ENCODE peak calls at places on chromosome 11, in nine cellular contexts. Q is sigmoid colon, J is GM12878, T is A549, B is K562, I is SK-N-SH, H is suprapubic skin, V is stomach, X is upper lobe of left lung. A is an unnamed sample.

GRCh38 chr11:3156661-3157311 is 8.3 kb downstream of the OSBPL5 start:
- DNase-seq in Q (peak; percentile 65), J (no peak), T (no peak), B (no peak), I (no peak), H (no peak), V (no peak), X (peak; percentile 65), A (no peak)

GRCh38 chr11:3616721-3617460 is 24.9 kb downstream of the ART5 start:
- DNase-seq in Q (peak; percentile 37), J (no peak), T (no peak), B (no peak), I (no peak), H (no peak), V (no peak), X (peak; percentile 79), A (no peak)

GRCh38 chr11:104451193-104451592 is 287.2 kb upstream of the PDGFD start:
- DNase-seq in Q (no peak), J (no peak), T (no peak), B (no peak), I (no peak), H (no peak), V (no peak), X (no peak), A (no peak)

GRCh38 chr11:34380696-34381095 is 22.9 kb upstream of the ABTB2 start:
- DNase-seq in Q (no peak), J (no peak), T (peak; percentile 65), B (no peak), I (no peak), H (no peak), V (no peak), X (no peak), A (no peak)

GRCh38 chr11:26620282-26621045 is 48.4 kb upstream of the MUC15 start:
- DNase-seq in Q (no peak), J (no peak), T (peak; percentile 29), B (no peak), I (no peak), H (no peak), V (no peak), X (no peak), A (no peak)

GRCh38 chr11:132719684-132720083 is 812.6 kb downstream of the OPCML start:
- DNase-seq in Q (no peak), J (no peak), T (no peak), B (no peak), I (no peak), H (no peak), V (no peak), X (no peak), A (no peak)

GRCh38 chr11:45155627-45156180 is 9.3 kb downstream of the PRDM11 start:
- DNase-seq in Q (peak; percentile 52), J (no peak), T (no peak), B (no peak), I (no peak), H (no peak), V (no peak), X (no peak), A (no peak)

GRCh38 chr11:10058356-10058755 is 235.7 kb downstream of the SBF2 start:
- DNase-seq in Q (no peak), J (no peak), T (no peak), B (no peak), I (no peak), H (no peak), V (no peak), X (no peak), A (no peak)

GRCh38 chr11:85896871-85897270 is 41.7 kb downstream of the CCDC83 start:
- DNase-seq in Q (no peak), J (no peak), T (no peak), B (no peak), I (no peak), H (no peak), V (no peak), X (no peak), A (no peak)

GRCh38 chr11:32435947-32436750 is 810 bp upstream of the WT1 start:
- DNase-seq in Q (no peak), J (no peak), T (no peak), B (no peak), I (peak; percentile 23), H (no peak), V (no peak), X (no peak), A (no peak)

GRCh38 chr11:96222102-96222501 is 120.9 kb downstream of the MAML2 start:
- DNase-seq in Q (no peak), J (no peak), T (no peak), B (no peak), I (no peak), H (no peak), V (no peak), X (no peak), A (no peak)

GRCh38 chr11:62842171-62842717 is 2.9 kb upstream of the WDR74 start:
- DNase-seq in Q (peak; percentile 73), J (no peak), T (no peak), B (no peak), I (no peak), H (peak; percentile 75), V (peak; percentile 27), X (peak; percentile 85), A (peak; percentile 38)

GRCh38 chr11:8963569-8964323 is 496 bp downstream of the TMEM9B start:
- DNase-seq in Q (peak; percentile 90), J (peak; percentile 37), T (peak; percentile 83), B (peak; percentile 68), I (peak; percentile 85), H (peak; percentile 90), V (peak; percentile 87), X (no peak), A (peak; percentile 90)
- H3K27ac ChIP-seq in Q (peak overlapping the region; percentile 97), J (peak overlapping the region; percentile 92), T (peak overlapping the region; percentile 96), B (peak overlapping the region; percentile 93), I (peak overlapping the region; percentile 72), H (peak overlapping the region; percentile 97), V (peak overlapping the region; percentile 96), X (peak overlapping the region; percentile 94), A (peak overlapping the region; percentile 94)

GRCh38 chr11:17734418-17734911 is at the start of gene KCNC1:
- DNase-seq in Q (peak; percentile 61), J (no peak), T (peak; percentile 52), B (peak; percentile 21), I (peak; percentile 93), H (peak; percentile 17), V (no peak), X (peak; percentile 88), A (no peak)
- TF ChIP-seq EP300 in Q (no peak), J (no peak), T (no peak), B (no peak), I (no peak), H (no peak), V (no peak), X (no peak), A (no peak)

GRCh38 chr11:68019486-68019885 is 9.4 kb downstream of the ALDH3B1 start:
- DNase-seq in Q (no peak), J (no peak), T (no peak), B (no peak), I (no peak), H (no peak), V (no peak), X (peak; percentile 72), A (no peak)

GRCh38 chr11:68022531-68022930 is 8.0 kb upstream of the NDUFS8 start:
- DNase-seq in Q (no peak), J (no peak), T (no peak), B (no peak), I (no peak), H (no peak), V (no peak), X (peak; percentile 67), A (no peak)

GRCh38 chr11:68021167-68021787 is 9.2 kb upstream of the NDUFS8 start:
- DNase-seq in Q (no peak), J (no peak), T (peak; percentile 81), B (no peak), I (peak; percentile 64), H (no peak), V (peak; percentile 72), X (peak; percentile 79), A (peak; percentile 60)

GRCh38 chr11:68018730-68019190 is 8.6 kb downstream of the ALDH3B1 start:
- DNase-seq in Q (no peak), J (no peak), T (no peak), B (no peak), I (no peak), H (no peak), V (no peak), X (peak; percentile 73), A (no peak)

DNA sequence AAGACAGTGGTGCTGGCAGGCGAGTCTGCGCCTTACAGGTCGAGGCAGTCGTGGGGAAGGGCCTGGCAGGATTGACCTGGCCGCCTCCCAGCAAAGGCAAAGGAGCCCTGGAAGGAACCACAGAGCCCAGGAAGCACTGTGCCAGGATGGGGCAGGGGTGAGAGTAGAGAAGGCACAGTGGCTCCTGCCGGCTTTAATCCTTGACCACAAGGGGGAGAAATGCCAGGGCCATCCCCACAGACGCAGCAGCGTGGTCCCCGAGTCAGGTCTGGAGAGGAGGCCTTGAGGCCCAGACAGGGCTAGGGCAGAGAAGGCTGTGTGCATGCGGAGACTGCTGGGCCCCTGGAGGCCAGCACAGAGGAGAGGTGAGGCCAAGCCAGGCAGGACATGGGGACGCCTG is 9.9 kb upstream of the NDUFS8 start:
- DNase-seq in Q (no peak), J (no peak), T (peak; percentile 83), B (no peak), I (peak; percentile 82), H (no peak), V (peak; percentile 82), X (peak; percentile 37), A (no peak)
- TF ChIP-seq CTCF in Q (no peak), J (no peak), T (peak; percentile 44), B (peak; percentile 49), I (peak; percentile 57), H (no peak), V (no peak), X (peak; percentile 56), A (peak; percentile 28)

GRCh38 chr11:112826788-112827187 is 134.4 kb upstream of the NCAM1 start:
- DNase-seq in Q (no peak), J (no peak), T (no peak), B (no peak), I (no peak), H (no peak), V (no peak), X (no peak), A (no peak)

GRCh38 chr11:112828433-112828832 is 132.8 kb upstream of the NCAM1 start:
- DNase-seq in Q (no peak), J (no peak), T (no peak), B (no peak), I (no peak), H (no peak), V (no peak), X (no peak), A (no peak)

GRCh38 chr11:112830255-112830654 is 131.0 kb upstream of the NCAM1 start:
- DNase-seq in Q (no peak), J (no peak), T (no peak), B (no peak), I (no peak), H (no peak), V (no peak), X (no peak), A (no peak)

GRCh38 chr11:112822478-112823274 is 138.5 kb upstream of the NCAM1 start:
- DNase-seq in Q (no peak), J (no peak), T (no peak), B (no peak), I (no peak), H (no peak), V (peak; percentile 62), X (no peak), A (no peak)

DNA sequence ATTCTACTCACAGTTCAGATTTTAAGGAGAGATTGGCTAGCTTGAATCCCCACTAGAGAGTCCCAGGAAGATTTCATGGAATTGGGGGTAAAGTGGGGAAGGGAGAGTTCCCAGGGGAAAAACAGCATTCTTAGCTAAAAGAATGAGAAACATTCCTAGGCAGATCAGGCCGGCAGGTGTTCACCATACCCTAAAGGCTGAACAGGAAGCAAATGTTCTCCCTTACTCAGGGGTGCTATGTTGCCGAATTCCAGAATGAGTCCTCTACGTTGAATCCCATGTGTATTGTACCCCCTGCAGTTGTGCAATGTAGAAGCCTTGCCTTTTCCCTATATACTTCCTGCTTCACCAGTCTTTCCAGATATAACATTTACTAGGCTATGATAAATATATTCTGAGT is 135.2 kb upstream of the NCAM1 start:
- DNase-seq in Q (no peak), J (no peak), T (no peak), B (no peak), I (no peak), H (no peak), V (no peak), X (no peak), A (no peak)
- H3K27ac ChIP-seq in Q (no peak overlapping the region), J (no peak overlapping the region), T (no peak overlapping the region), B (no peak overlapping the region), I (no peak overlapping the region), H (no peak overlapping the region), V (no peak overlapping the region), X (no peak overlapping the region), A (no peak overlapping the region)